ENCODE peak calls at places on chromosomes 3 and 15, in four cellular contexts. X is stomach, I is IMR-90, E is ovary. B is an unnamed sample.

GRCh38 chr3:174945951-174946350 is 86.8 kb downstream of the NAALADL2 start:
- DNase-seq in I (peak), E (no peak), X (no peak), B (no peak)

GRCh38 chr3:16836505-16837237 is 48.1 kb upstream of the PLCL2 start:
- DNase-seq in X (no peak), I (no peak), E (no peak), B (no peak)

GRCh38 chr15:32675474-32675873 is 34.0 kb downstream of the SCG5 start:
- DNase-seq in E (no peak), I (no peak), X (no peak), B (no peak)

GRCh38 chr15:92393287-92393993 is at the start of gene ST8SIA2:
- DNase-seq in X (no peak), I (no peak), E (no peak), B (no peak)

GRCh38 chr3:144282313-144282712 is 310.7 kb downstream of the DIPK2A start:
- DNase-seq in X (no peak), E (no peak), I (no peak), B (no peak)

GRCh38 chr15:62792960-62793758 is 249.4 kb upstream of the TPM1 start:
- DNase-seq in E (no peak), I (no peak), X (no peak), B (no peak)

GRCh38 chr3:24272408-24272807 is 222.2 kb downstream of the THRB start:
- DNase-seq in E (no peak), X (no peak), I (no peak), B (no peak)

GRCh38 chr3:67518196-67518595 is 136.2 kb downstream of the SUCLG2 start:
- DNase-seq in I (no peak), E (no peak), X (no peak), B (no peak)

GRCh38 chr15:68400066-68400456 is 31.9 kb downstream of the ITGA11 start:
- DNase-seq in I (no peak), X (no peak), E (no peak), B (no peak)

GRCh38 chr3:186909078-186909853 is 21.1 kb upstream of the ST6GAL1 start:
- DNase-seq in I (no peak), X (peak), E (no peak), B (no peak)

GRCh38 chr15:52492132-52492531 is 36.5 kb downstream of the MYO5A start:
- DNase-seq in X (no peak), E (no peak), I (no peak), B (no peak)

GRCh38 chr3:180973543-180973942 is 16.0 kb downstream of the DNAJC19 start:
- DNase-seq in I (no peak), X (no peak), E (no peak), B (no peak)

GRCh38 chr15:23411841-23412240 is 35.2 kb downstream of the GOLGA6L2 start:
- DNase-seq in I (no peak), X (no peak), E (no peak), B (no peak)

GRCh38 chr3:186922224-186922623 is 8.1 kb upstream of the ST6GAL1 start:
- DNase-seq in E (no peak), I (no peak), X (no peak), B (no peak)

GRCh38 chr3:165466856-165467255 is 270.7 kb upstream of the SLITRK3 start:
- DNase-seq in E (no peak), I (peak), X (no peak), B (no peak)

GRCh38 chr3:58433400-58434169 is at the start of gene PDHB:
- DNase-seq in I (peak), E (peak), X (peak), B (peak)

GRCh38 chr3:149251186-149251585 is 29.6 kb upstream of the CP start:
- DNase-seq in X (no peak), I (no peak), E (no peak), B (no peak)

GRCh38 chr15:39341238-39341637 is 239.6 kb upstream of the THBS1 start:
- DNase-seq in X (no peak), I (no peak), E (no peak), B (no peak)

GRCh38 chr3:42802876-42803799 is 1.2 kb downstream of the HIGD1A start:
- DNase-seq in I (peak), X (no peak), E (no peak), B (no peak)

GRCh38 chr3:172259191-172259590 is 189.1 kb downstream of the GHSR start:
- DNase-seq in E (peak), X (no peak), I (no peak), B (no peak)

GRCh38 chr3:51539291-51539891 is 872 bp downstream of the RAD54L2 start:
- DNase-seq in I (peak), E (no peak), X (no peak), B (no peak)

GRCh38 chr3:98788651-98789050 is 25.5 kb downstream of the ST3GAL6 start:
- DNase-seq in I (no peak), E (no peak), X (no peak), B (no peak)

GRCh38 chr15:67097893-67098740 is 32.7 kb downstream of the SMAD3 start:
- DNase-seq in X (peak), E (peak), I (peak), B (no peak)

GRCh38 chr3:31960793-31961431 is 20.1 kb downstream of the OSBPL10 start:
- DNase-seq in E (no peak), I (peak), X (no peak), B (no peak)

GRCh38 chr3:107367353-107367752 is 9.9 kb upstream of the CCDC54 start:
- DNase-seq in E (peak), I (peak), X (no peak), B (no peak)

GRCh38 chr15:69114231-69114937 is 46.1 kb upstream of the GLCE start:
- DNase-seq in I (no peak), X (no peak), E (no peak), B (no peak)

GRCh38 chr3:98521897-98522537 is 685 bp downstream of the CLDND1 start:
- DNase-seq in E (no peak), X (peak), I (peak), B (peak)

GRCh38 chr15:69143756-69144436 is 16.5 kb upstream of the GLCE start:
- DNase-seq in E (no peak), I (no peak), X (no peak), B (no peak)

GRCh38 chr3:112670824-112671223 is 29.9 kb upstream of the CCDC80 start:
- DNase-seq in I (no peak), X (no peak), E (no peak), B (no peak)

GRCh38 chr3:149507491-149508324 is 33.2 kb downstream of the TM4SF4 start:
- DNase-seq in I (no peak), X (no peak), E (no peak), B (no peak)

GRCh38 chr15:40338921-40339620 is 1.7 kb downstream of the CCDC9B start:
- DNase-seq in I (peak), E (no peak), X (no peak), B (no peak)

GRCh38 chr15:56208185-56208584 is 35.5 kb downstream of the RFX7 start:
- DNase-seq in X (no peak), E (no peak), I (no peak), B (no peak)

GRCh38 chr3:15113884-15114283 is 14.9 kb upstream of the RBSN start:
- DNase-seq in X (no peak), E (no peak), I (no peak), B (no peak)

GRCh38 chr15:37289109-37289765 is 188.9 kb upstream of the MEIS2 start:
- DNase-seq in X (no peak), E (no peak), I (peak), B (no peak)

GRCh38 chr3:78668302-78668701 is 1099.5 kb downstream of the ROBO1 start:
- DNase-seq in I (no peak), E (no peak), X (no peak), B (no peak)

DNA sequence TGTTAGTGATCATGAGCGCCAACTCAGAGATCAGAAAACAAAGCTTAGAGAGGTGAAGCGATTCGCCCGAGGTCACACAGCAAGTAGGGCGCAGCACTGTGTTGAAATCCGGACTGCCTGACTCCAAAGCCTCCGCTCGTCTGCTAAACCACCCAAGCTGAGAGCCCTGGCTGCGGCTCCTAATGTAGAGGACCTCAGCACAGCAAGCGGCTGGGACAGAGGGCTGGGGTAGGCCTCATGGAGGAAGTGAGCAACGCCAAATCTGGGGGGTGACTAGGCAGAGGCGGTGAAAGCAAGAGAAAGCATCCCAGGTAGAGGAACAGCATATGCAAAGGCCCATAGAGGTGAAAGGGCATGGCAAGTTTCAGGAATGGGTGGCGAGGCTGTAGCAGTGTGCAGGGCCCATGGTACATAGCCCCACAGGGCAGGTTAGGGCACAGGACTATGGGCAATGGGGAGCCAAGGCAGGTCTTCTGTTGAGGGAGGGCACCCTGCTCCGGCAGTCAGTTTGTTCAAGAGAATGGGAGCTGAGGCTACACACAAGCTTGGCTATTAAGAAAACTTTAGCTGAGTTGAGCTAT is 795 bp upstream of the CFAP92 start:
- DNase-seq in I (no peak), X (no peak), E (peak), B (no peak)
- H3K27ac ChIP-seq in I (no peak), X (no peak), E (no peak), B (no peak)

GRCh38 chr3:64222501-64222900 is 2.8 kb downstream of the PRICKLE2 start:
- DNase-seq in E (no peak), I (no peak), X (no peak), B (no peak)

GRCh38 chr3:64221564-64222257 is 3.6 kb downstream of the PRICKLE2 start:
- DNase-seq in X (no peak), E (no peak), I (no peak), B (no peak)

GRCh38 chr3:64225695-64226499 is 631 bp upstream of the PRICKLE2 start:
- DNase-seq in X (no peak), I (peak), E (no peak), B (no peak)

GRCh38 chr3:64223809-64224570 is 1.3 kb downstream of the PRICKLE2 start:
- DNase-seq in I (peak), X (no peak), E (no peak), B (no peak)

DNA sequence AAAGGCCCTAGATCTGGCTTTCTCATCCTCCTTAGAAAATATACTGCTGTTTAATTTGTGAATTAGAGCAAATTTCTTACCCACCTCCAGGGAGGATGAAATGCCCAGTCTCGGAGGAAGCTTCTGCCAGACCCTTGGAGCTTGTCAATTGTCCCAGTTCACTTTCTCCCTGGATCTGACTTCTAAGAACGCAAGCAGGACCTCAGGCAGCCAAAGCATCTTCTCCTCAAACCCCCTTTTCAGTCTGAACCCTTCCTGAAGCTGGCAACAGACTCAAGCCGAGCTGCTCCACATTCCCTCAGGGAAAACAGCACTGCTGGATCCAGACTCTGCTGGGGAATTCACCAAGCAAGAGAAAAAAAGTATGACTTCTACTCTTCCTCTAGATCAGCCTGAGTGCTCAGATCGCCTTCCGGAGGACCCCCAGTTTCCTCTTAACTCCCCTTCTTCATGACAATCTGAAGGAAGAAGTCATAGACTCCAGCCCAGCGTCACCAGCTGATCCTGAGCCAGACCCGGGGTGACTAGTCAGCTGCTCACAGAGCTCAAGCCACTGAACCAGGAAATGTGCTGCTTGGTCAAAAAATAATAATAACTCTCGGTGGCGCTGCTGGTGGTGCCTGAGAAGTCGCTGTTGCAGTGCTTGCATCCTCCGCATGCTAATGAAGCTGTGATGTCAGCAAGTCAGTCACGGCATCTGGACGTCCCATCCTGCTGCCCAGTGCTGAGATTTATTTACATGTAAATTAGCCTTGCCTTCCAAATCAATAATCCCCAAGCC is at the start of gene PRICKLE2:
- DNase-seq in E (peak), X (peak), I (peak), B (no peak)
- TF ChIP-seq CTCF in E (no peak), X (peak), I (peak), B (no peak)

GRCh38 chr15:58474741-58475323 is 43.0 kb downstream of the LIPC start:
- DNase-seq in X (no peak), E (no peak), I (no peak), B (no peak)

GRCh38 chr15:58472221-58472620 is 40.4 kb downstream of the LIPC start:
- DNase-seq in E (no peak), I (no peak), X (no peak), B (no peak)

GRCh38 chr15:58472821-58473581 is 41.2 kb downstream of the LIPC start:
- DNase-seq in E (no peak), I (peak), X (no peak), B (no peak)

GRCh38 chr15:58475573-58476524 is 44.1 kb downstream of the LIPC start:
- DNase-seq in I (peak), X (no peak), E (no peak), B (no peak)

GRCh38 chr15:58473720-58474119 is 41.9 kb downstream of the LIPC start:
- DNase-seq in E (no peak), X (no peak), I (peak), B (no peak)
- H3K27ac ChIP-seq in E (no peak), X (no peak), I (no peak), B (no peak)

DNA sequence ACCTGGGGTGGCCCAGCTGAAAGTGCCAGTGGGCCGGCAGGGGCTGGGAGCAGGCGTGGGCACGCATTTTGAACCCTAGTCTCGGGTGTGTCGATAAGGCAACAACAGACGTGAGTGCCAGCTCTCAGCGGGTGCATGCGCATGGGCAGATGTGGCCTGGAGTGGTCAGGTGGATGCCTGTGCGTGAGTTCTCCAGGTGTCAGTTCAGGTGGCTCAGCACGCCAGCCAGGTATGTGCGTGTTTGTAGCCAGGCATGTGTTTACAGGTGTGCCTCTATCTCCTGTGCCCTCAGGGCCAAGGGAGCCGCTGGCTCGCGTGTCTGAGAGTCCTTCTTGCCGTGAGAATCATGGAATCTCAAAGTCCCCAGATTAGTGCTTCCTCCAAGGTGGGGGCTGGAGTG is 14.8 kb downstream of the CYP1A2 start:
- DNase-seq in I (no peak), X (no peak), E (no peak), B (no peak)
- TF ChIP-seq CTCF in I (no peak), X (no peak), E (no peak), B (no peak)

DNA sequence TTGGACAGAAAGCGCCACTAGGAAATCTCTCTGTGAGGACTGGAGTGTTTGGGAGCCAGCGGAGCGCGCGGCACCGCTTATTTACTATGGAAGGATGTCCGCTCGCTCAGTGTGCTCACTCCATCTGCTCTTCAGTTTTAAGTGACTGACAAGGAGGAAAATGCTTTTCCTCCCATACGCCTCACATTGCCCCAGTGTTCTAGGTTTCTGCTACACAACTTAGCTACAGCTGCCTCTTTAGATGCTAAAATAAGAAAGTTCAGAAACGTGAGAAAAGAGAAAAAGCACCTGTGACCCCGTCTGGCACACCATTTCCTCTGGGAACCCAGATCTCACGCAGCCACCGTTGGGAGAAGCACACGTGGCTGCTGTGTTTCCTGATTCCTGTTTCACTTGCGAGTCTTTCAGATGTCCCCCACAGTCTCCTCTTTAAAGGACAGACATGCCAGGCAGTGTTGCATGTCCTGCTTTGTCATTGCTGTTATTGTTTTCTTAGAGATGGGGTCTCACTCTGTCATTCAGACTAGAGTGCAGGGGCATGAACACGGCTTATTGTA is 11.7 kb upstream of the MUSTN1 start:
- DNase-seq in I (no peak), X (no peak), E (no peak), B (no peak)
- H3K27ac ChIP-seq in I (no peak), X (no peak), E (no peak), B (no peak)

GRCh38 chr3:120435621-120436020 is 15.2 kb downstream of the FSTL1 start:
- DNase-seq in E (no peak), X (no peak), I (peak), B (no peak)

GRCh38 chr3:120436523-120437050 is 14.2 kb downstream of the FSTL1 start:
- DNase-seq in E (no peak), I (no peak), X (no peak), B (no peak)

GRCh38 chr3:120438971-120439370 is 11.8 kb downstream of the FSTL1 start:
- DNase-seq in I (peak), E (peak), X (no peak), B (no peak)

GRCh38 chr3:120438216-120438615 is 12.6 kb downstream of the FSTL1 start:
- DNase-seq in X (no peak), I (no peak), E (no peak), B (no peak)

DNA sequence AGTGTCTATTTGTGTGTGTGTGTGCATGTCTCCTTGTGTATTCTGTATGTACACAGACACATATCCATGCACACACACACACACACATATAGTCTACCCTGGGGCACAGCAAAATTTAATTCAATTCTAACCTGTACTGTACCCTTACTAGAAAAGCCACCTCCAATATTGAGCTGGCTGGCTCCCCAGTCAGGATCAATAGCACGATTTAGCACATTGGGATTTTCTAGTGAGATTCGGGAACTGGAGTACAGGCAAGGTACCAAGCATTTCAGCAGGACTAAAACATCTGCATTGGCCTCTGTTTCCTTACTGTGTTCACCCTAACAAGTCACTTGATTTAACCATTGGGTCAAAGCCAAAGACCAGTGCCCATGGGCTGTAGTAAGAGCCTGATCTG is 13.2 kb downstream of the FSTL1 start:
- DNase-seq in I (no peak), X (no peak), E (no peak), B (no peak)
- TF ChIP-seq CTCF in I (no peak), X (no peak), E (no peak), B (no peak)

DNA sequence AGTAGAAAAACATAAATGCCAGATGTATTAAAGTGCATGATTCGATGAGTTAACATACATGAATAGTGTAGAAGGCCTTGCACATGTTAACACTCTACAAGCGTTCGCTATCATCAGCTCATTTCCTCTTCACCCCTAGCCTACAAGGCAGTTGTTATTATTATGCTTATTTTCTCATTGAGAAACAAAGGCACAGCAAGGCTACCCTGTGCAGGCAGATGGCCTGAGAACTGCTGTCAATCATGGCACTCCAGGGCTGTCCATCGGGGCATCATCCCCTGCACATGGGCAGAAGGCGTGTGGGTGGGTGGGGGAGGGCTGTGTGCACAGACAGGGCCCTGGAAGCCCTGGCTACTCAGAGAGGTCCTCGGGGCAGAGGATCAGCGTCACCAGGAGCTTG is 9.4 kb upstream of the ZXDC start:
- DNase-seq in I (no peak), E (no peak), X (no peak), B (no peak)
- H3K27ac ChIP-seq in I (no peak), E (no peak), X (no peak), B (no peak)